ENCODE peak calls at places on chromosome 21, in nine cellular contexts. N, P, D, O, I, W, Q, C and U are unnamed samples.

GRCh38 chr21:45577806-45578801 is 35.9 kb upstream of the SLC19A1 start:
- DNase-seq in N (peak; percentile 6), P (no peak), D (peak; percentile 36), O (no peak), I (no peak), W (no peak), Q (no peak), C (no peak), U (no peak)

GRCh38 chr21:44943686-44944550 is 4.1 kb downstream of the SLX9 start:
- DNase-seq in N (no peak), P (no peak), D (no peak), O (no peak), I (no peak), W (no peak), Q (no peak), C (no peak), U (no peak)

GRCh38 chr21:15063081-15063820 is 1.5 kb downstream of the NRIP1 start:
- DNase-seq in N (no peak), P (no peak), D (no peak), O (peak; percentile 4), I (peak; percentile 64), W (no peak), Q (peak; percentile 48), C (peak; percentile 7), U (no peak)

GRCh38 chr21:35635261-35635660 is 425.1 kb downstream of the SETD4 start:
- DNase-seq in N (no peak), P (no peak), D (no peak), O (no peak), I (no peak), W (no peak), Q (no peak), C (no peak), U (no peak)

GRCh38 chr21:45079351-45079750 is 5.0 kb downstream of the ADARB1 start:
- DNase-seq in N (no peak), P (no peak), D (no peak), O (no peak), I (no peak), W (no peak), Q (no peak), C (no peak), U (no peak)

GRCh38 chr21:39430016-39430415 is 15.6 kb downstream of the LCA5L start:
- DNase-seq in N (no peak), P (no peak), D (no peak), O (no peak), I (no peak), W (no peak), Q (no peak), C (no peak), U (no peak)

GRCh38 chr21:46118871-46119564 is 21.1 kb downstream of the COL6A2 start:
- DNase-seq in N (peak; percentile 12), P (no peak), D (peak; percentile 26), O (no peak), I (no peak), W (no peak), Q (no peak), C (no peak), U (peak; percentile 3)

GRCh38 chr21:36429672-36430546 is 44.7 kb downstream of the CHAF1B start:
- DNase-seq in N (peak; percentile 64), P (peak; percentile 30), D (peak; percentile 65), O (no peak), I (peak; percentile 88), W (peak; percentile 56), Q (peak; percentile 34), C (peak; percentile 57), U (no peak)

GRCh38 chr21:36709030-36709867 is 10.3 kb downstream of the SIM2 start:
- DNase-seq in N (no peak), P (no peak), D (no peak), O (no peak), I (no peak), W (no peak), Q (no peak), C (no peak), U (no peak)

GRCh38 chr21:35113064-35113463 is 64.0 kb upstream of the RUNX1 start:
- DNase-seq in N (no peak), P (no peak), D (no peak), O (no peak), I (no peak), W (no peak), Q (no peak), C (no peak), U (no peak)

GRCh38 chr21:44965251-44966022 is 25.6 kb downstream of the SLX9 start:
- DNase-seq in N (no peak), P (no peak), D (no peak), O (no peak), I (no peak), W (no peak), Q (no peak), C (no peak), U (no peak)

GRCh38 chr21:35189077-35189863 is 140.2 kb upstream of the RUNX1 start:
- DNase-seq in N (no peak), P (no peak), D (peak; percentile 57), O (no peak), I (peak; percentile 65), W (no peak), Q (peak; percentile 31), C (no peak), U (no peak)

GRCh38 chr21:35677298-35677841 is 383.0 kb downstream of the SETD4 start:
- DNase-seq in N (no peak), P (no peak), D (no peak), O (no peak), I (no peak), W (no peak), Q (peak; percentile 18), C (no peak), U (no peak)

GRCh38 chr21:34018910-34019309 is 54.5 kb upstream of the MRPS6 start:
- DNase-seq in N (no peak), P (no peak), D (no peak), O (peak; percentile 63), I (no peak), W (no peak), Q (no peak), C (no peak), U (no peak)

GRCh38 chr21:45499201-45499750 is 43.0 kb downstream of the SLC19A1 start:
- DNase-seq in N (peak; percentile 13), P (no peak), D (no peak), O (no peak), I (no peak), W (no peak), Q (no peak), C (no peak), U (peak; percentile 6)

DNA sequence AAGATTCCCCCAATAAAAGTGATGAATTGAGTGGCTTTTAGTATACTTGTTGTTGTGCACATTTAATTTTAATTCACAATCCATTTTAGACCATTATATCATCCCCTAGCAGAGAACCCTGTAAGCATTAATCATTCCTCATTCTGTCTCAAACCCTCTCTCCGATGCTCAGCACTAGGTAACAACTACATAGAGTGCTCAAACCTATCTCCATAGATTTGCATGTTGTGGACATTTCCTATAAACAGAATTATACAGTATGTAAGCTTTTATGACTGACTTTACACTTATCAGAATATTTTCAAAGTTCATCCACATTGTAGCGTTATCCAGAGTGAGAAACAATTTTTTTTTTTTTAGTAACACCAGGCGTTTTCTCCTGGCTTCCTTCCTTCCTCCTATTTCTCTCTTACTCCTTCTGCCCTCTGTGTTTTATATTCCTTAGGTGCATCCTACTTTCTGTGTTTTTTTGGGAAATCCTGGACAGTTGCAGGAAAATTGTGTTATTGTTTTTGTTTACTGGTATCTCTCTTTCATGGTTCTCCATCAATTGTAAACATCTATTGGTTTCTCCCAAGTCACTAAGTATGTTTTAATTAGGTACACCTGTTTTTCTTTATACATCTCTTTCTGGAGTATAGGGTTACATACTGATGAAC is 1528.0 kb upstream of the TPTE start:
- DNase-seq in N (no peak), P (no peak), D (no peak), O (no peak), I (no peak), W (no peak), Q (no peak), C (no peak), U (no peak)
- H3K9me3 ChIP-seq in N (peaks cover 14% of the 10 kb centered on the region), P (no peaks in the 10 kb centered on the region), D (no peaks in the 10 kb centered on the region), O (no peaks in the 10 kb centered on the region), I (peaks cover 13% of the 10 kb centered on the region), W (peaks cover 47% of the 10 kb centered on the region), Q (peaks cover 16% of the 10 kb centered on the region), C (no peaks in the 10 kb centered on the region), U (peaks cover 4% of the 10 kb centered on the region)

DNA sequence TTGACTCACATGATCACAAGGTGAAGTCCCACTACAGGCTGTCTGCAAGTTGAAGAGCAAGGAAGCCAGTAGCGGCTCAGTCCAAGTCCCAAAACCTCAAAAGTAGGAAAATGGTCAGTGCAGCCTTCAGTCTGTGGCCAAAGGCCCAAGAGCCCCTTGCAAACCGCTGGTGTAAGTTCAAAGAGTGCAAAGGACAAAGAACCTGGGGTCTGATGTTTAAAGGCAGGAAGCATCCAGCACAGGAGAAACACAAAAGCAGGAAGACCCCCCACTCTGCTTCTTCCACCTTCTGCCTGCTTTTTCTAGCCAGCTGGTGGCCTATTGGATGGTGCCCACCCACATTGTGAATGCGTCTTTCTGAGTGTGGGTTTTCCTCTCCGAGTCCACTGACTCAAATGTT is 2222.6 kb downstream of the MRPL39 start:
- DNase-seq in N (no peak), P (no peak), D (no peak), O (no peak), I (no peak), W (peak; percentile 47), Q (no peak), C (no peak), U (no peak)
- H3K9me3 ChIP-seq in N (peaks cover 8% of the 10 kb centered on the region), P (no peaks in the 10 kb centered on the region), D (no peaks in the 10 kb centered on the region), O (no peaks in the 10 kb centered on the region), I (no peaks in the 10 kb centered on the region), W (no peaks in the 10 kb centered on the region), Q (peaks cover 2% of the 10 kb centered on the region), C (no peaks in the 10 kb centered on the region), U (peaks cover 4% of the 10 kb centered on the region)

DNA sequence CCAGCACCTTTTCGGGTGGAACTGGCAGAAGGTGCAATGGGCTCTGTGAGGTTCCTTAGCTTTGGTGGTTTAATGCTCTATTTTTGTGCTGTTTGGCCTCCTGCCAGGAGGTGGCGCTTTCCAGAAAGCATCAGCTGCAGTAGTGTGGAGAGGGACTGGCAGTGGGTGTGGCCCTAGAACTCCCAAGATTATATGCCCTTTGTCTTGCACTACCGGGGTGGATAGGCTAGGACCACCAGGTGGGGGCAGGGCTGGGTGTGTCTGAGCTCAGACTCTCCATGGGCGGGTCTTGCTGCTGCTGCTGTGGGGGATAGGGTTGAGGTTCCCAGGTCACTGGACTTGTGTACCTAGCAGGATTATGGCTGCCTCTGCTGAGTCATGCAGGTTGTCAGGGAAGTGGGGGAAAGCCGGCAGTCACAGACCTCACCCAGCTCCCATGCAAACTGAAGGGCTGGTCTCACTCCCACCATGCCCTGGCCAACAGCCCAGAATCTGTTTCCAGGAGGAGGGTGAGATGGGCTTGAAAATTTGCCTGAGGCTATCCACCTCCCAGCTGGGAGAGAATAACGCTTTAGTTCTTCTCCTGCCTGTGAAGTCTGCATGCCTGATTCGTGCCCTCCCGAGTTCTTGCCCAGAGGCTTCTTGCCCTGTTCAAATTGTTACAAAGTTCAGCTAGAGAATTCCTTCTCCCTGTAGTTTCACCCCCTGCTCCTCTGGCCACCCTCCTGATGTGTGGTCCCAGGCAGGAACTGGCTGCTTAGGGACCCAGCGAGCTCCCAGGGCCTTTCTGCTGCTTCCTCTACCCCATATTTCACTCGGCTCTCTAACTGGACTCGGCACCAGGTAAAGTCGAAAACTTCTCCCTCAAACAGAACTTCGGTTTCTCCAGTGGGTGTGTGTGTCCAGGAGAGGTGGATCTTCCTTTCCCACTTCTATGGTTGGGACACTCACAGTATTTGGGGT is 76.5 kb upstream of the BTG3 start:
- DNase-seq in N (peak; percentile 23), P (peak; percentile 29), D (no peak), O (no peak), I (peak; percentile 70), W (no peak), Q (peak; percentile 5), C (peak; percentile 30), U (peak; percentile 18)
- H3K9me3 ChIP-seq in N (no peaks in the 10 kb centered on the region), P (no peaks in the 10 kb centered on the region), D (no peaks in the 10 kb centered on the region), O (no peaks in the 10 kb centered on the region), I (no peaks in the 10 kb centered on the region), W (no peaks in the 10 kb centered on the region), Q (no peaks in the 10 kb centered on the region), C (no peaks in the 10 kb centered on the region), U (no peaks in the 10 kb centered on the region)

GRCh38 chr21:25568230-25568629 is 39.1 kb downstream of the MRPL39 start:
- DNase-seq in N (peak; percentile 26), P (no peak), D (no peak), O (no peak), I (peak; percentile 11), W (no peak), Q (no peak), C (no peak), U (no peak)
- H3K9me3 ChIP-seq in N (no peaks in the 10 kb centered on the region), P (no peaks in the 10 kb centered on the region), D (no peaks in the 10 kb centered on the region), O (no peaks in the 10 kb centered on the region), I (no peaks in the 10 kb centered on the region), W (no peaks in the 10 kb centered on the region), Q (no peaks in the 10 kb centered on the region), C (no peaks in the 10 kb centered on the region), U (peaks cover 14% of the 10 kb centered on the region)